ENCODE peak calls at places on chromosome 13, in seven cellular contexts. E is astrocyte of the spinal cord; V is endodermal cell; Y is foreskin fibroblast; P is CD8-positive, alpha-beta T cell; A is hepatocyte; B is vagina. Z is an unnamed sample.
A peak's percentile ranks its signal among the peaks of the same experiment; 100 is the strongest.

GRCh38 chr13:111632906-111633305 is 312.5 kb downstream of the TEX29 start:
- DNase-seq in E (no peak), V (peak; percentile 87), Y (no peak), P (no peak), A (peak; percentile 13), B (peak; percentile 52), Z (no peak)

GRCh38 chr13:36919833-36920611 is at the start of gene SMAD9:
- DNase-seq in E (peak; percentile 62), V (peak; percentile 85), Y (peak; percentile 86), P (peak; percentile 22), A (peak; percentile 92), B (no peak), Z (peak; percentile 72)

GRCh38 chr13:71290963-71291937 is 575.8 kb downstream of the DACH1 start:
- DNase-seq in E (no peak), V (no peak), Y (peak; percentile 11), P (peak; percentile 57), A (no peak), B (no peak), Z (peak; percentile 80)

GRCh38 chr13:114152285-114152645 is 19.8 kb upstream of the RASA3 start:
- DNase-seq in E (no peak), V (no peak), Y (no peak), P (no peak), A (peak; percentile 1), B (no peak), Z (no peak)

GRCh38 chr13:112069063-112069726 is 2.2 kb downstream of the SOX1 start:
- DNase-seq in E (no peak), V (no peak), Y (no peak), P (no peak), A (no peak), B (no peak), Z (no peak)

GRCh38 chr13:98345103-98345899 is 168.2 kb upstream of the RNF113B start:
- DNase-seq in E (no peak), V (peak; percentile 44), Y (no peak), P (no peak), A (no peak), B (no peak), Z (peak; percentile 21)

GRCh38 chr13:104937881-104938280 is 1597.6 kb downstream of the EFNB2 start:
- DNase-seq in E (peak; percentile 6), V (no peak), Y (no peak), P (no peak), A (no peak), B (no peak), Z (no peak)

GRCh38 chr13:113854238-113855011 is 9.5 kb downstream of the GAS6 start:
- DNase-seq in E (peak; percentile 79), V (peak; percentile 54), Y (peak; percentile 84), P (no peak), A (no peak), B (no peak), Z (peak; percentile 19)

GRCh38 chr13:113046066-113046882 is 59.3 kb upstream of the F7 start:
- DNase-seq in E (no peak), V (no peak), Y (no peak), P (no peak), A (no peak), B (no peak), Z (no peak)

GRCh38 chr13:43348397-43348796 is 325.0 kb downstream of the DNAJC15 start:
- DNase-seq in E (peak; percentile 51), V (no peak), Y (peak; percentile 19), P (no peak), A (no peak), B (no peak), Z (no peak)

GRCh38 chr13:106381083-106381482 is 154.4 kb downstream of the EFNB2 start:
- DNase-seq in E (peak; percentile 31), V (no peak), Y (no peak), P (no peak), A (peak; percentile 75), B (no peak), Z (no peak)

GRCh38 chr13:86933676-86934075 is 737.5 kb upstream of the SLITRK5 start:
- DNase-seq in E (no peak), V (peak; percentile 85), Y (no peak), P (no peak), A (peak; percentile 6), B (no peak), Z (no peak)

GRCh38 chr13:77506874-77507273 is 28.6 kb upstream of the SCEL start:
- DNase-seq in E (peak; percentile 37), V (no peak), Y (peak; percentile 28), P (no peak), A (no peak), B (no peak), Z (no peak)

GRCh38 chr13:58300974-58301681 is 669.6 kb downstream of the PCDH17 start:
- DNase-seq in E (no peak), V (no peak), Y (no peak), P (no peak), A (no peak), B (no peak), Z (no peak)

GRCh38 chr13:23750383-23751121 is 138.6 kb downstream of the MIPEP start:
- DNase-seq in E (peak; percentile 61), V (no peak), Y (peak; percentile 20), P (no peak), A (no peak), B (no peak), Z (no peak)

GRCh38 chr13:30033681-30034447 is 183.4 kb upstream of the UBL3 start:
- DNase-seq in E (peak; percentile 92), V (peak; percentile 17), Y (peak; percentile 92), P (no peak), A (peak; percentile 50), B (peak; percentile 40), Z (no peak)

GRCh38 chr13:112709825-112710783 is 20.3 kb downstream of the ATP11A start:
- DNase-seq in E (no peak), V (no peak), Y (no peak), P (no peak), A (no peak), B (no peak), Z (no peak)

GRCh38 chr13:44686478-44687071 is 110.4 kb upstream of the TSC22D1 start:
- DNase-seq in E (no peak), V (no peak), Y (peak; percentile 42), P (no peak), A (no peak), B (no peak), Z (no peak)

GRCh38 chr13:111559612-111560423 is 239.4 kb downstream of the TEX29 start:
- DNase-seq in E (no peak), V (no peak), Y (no peak), P (no peak), A (no peak), B (no peak), Z (no peak)

GRCh38 chr13:49690133-49690989 is 925 bp downstream of the EBPL start:
- DNase-seq in E (peak; percentile 61), V (no peak), Y (peak; percentile 75), P (no peak), A (peak; percentile 65), B (no peak), Z (peak; percentile 65)

GRCh38 chr13:109743706-109744453 is 42.5 kb downstream of the IRS2 start:
- DNase-seq in E (peak; percentile 67), V (peak; percentile 62), Y (peak; percentile 83), P (peak; percentile 28), A (peak; percentile 49), B (peak; percentile 34), Z (no peak)

GRCh38 chr13:75326173-75327131 is 155.5 kb downstream of the TBC1D4 start:
- DNase-seq in E (peak; percentile 44), V (peak; percentile 50), Y (no peak), P (peak; percentile 51), A (peak; percentile 9), B (no peak), Z (no peak)

GRCh38 chr13:40672310-40673060 is 6.0 kb upstream of the FOXO1 start:
- DNase-seq in E (peak; percentile 74), V (no peak), Y (peak; percentile 86), P (no peak), A (peak; percentile 53), B (no peak), Z (peak; percentile 17)

GRCh38 chr13:112188298-112188610 is 121.3 kb downstream of the SOX1 start:
- DNase-seq in E (no peak), V (no peak), Y (no peak), P (no peak), A (no peak), B (no peak), Z (no peak)

GRCh38 chr13:112776971-112777370 is 87.1 kb downstream of the ATP11A start:
- DNase-seq in E (no peak), V (peak; percentile 24), Y (no peak), P (no peak), A (no peak), B (no peak), Z (no peak)

GRCh38 chr13:50069255-50069654 is 54.0 kb downstream of the KCNRG start:
- DNase-seq in E (no peak), V (no peak), Y (peak; percentile 47), P (no peak), A (no peak), B (no peak), Z (no peak)

GRCh38 chr13:106490887-106491321 is 44.6 kb downstream of the EFNB2 start:
- DNase-seq in E (no peak), V (no peak), Y (no peak), P (peak; percentile 26), A (no peak), B (no peak), Z (no peak)

DNA sequence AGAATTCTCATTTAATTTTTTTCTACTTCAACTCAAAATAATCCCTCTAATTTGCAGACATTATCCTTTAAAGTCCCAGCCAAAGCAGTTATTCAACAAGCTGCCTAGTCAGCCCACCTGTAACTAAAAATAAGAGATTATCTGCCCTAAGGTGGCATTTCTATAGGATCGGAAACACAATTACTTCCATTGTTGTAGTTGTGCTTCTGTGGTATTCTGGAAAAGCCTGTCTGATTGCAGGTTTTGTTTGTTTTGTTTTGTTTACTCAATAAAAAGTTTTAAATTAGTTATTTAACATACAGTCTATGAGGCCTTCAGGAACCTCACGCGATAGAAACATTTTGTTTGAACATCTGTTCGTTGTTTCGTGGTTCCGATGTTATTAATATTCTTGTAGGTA is 101.0 kb downstream of the ZIC5 start:
- DNase-seq in E (no peak), V (no peak), Y (no peak), P (no peak), A (no peak), B (no peak), Z (no peak)
- H3K4me3 ChIP-seq in E (no peak overlapping the region), V (no peak overlapping the region), Y (no peak overlapping the region), P (no peak overlapping the region), A (no peak overlapping the region), B (no peak overlapping the region), Z (no peak overlapping the region)

DNA sequence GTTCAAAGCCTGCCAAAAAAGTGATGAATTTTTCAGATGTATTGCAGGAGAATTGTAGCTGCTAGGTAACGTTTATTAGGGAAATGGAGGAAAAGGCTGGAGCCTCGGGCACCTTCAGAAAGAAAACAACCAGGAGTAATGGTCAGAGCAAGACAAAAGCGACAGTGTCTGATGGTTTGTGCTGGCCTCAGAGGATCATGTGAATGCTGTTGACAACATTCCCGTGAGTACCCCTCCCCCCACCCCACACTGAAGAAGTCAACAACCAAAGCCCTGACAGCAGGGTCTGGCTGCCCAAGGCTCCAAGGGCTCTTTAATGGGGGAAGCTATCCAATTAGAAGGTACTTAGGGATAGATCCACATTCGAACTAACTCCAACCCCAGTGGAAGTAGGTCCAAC is 95.4 kb downstream of the OXGR1 start:
- DNase-seq in E (no peak), V (peak; percentile 79), Y (no peak), P (no peak), A (no peak), B (no peak), Z (no peak)
- H3K4me3 ChIP-seq in E (no peak overlapping the region), V (no peak overlapping the region), Y (no peak overlapping the region), P (no peak overlapping the region), A (no peak overlapping the region), B (no peak overlapping the region), Z (no peak overlapping the region)

GRCh38 chr13:94710881-94711560 is 1.3 kb downstream of the SOX21 start:
- DNase-seq in E (peak; percentile 11), V (peak; percentile 86), Y (peak; percentile 37), P (no peak), A (peak; percentile 43), B (no peak), Z (no peak)
- H3K4me3 ChIP-seq in E (peak overlapping the region; percentile 27), V (peak overlapping the region; percentile 80), Y (no peak overlapping the region), P (no peak overlapping the region), A (no peak overlapping the region), B (peak overlapping the region; percentile 44), Z (no peak overlapping the region)

GRCh38 chr13:28531195-28531955 is 36.4 kb upstream of the FLT1 start:
- DNase-seq in E (no peak), V (peak; percentile 88), Y (peak; percentile 71), P (no peak), A (peak; percentile 44), B (no peak), Z (peak; percentile 19)
- H3K4me3 ChIP-seq in E (peak overlapping the region; percentile 37), V (peak overlapping the region; percentile 82), Y (peak overlapping the region; percentile 61), P (no peak overlapping the region), A (no peak overlapping the region), B (peak overlapping the region; percentile 38), Z (no peak overlapping the region)

Z was measured in body of pancreas.